ENCODE peak calls at places on chromosomes 7 and 10, in four cellular contexts. One of them, this sample, is unnamed.

GRCh38 chr7:20111821-20112542 is 105.2 kb downstream of the MACC1 start:
- DNase-seq in heart right ventricle: no peak
- DNase-seq in nephron progenitor cell: no peak
- DNase-seq in astrocyte of the spinal cord: no peak
- DNase-seq in this sample: no peak

GRCh38 chr10:24744966-24745365 is 21.3 kb upstream of the ARHGAP21 start:
- DNase-seq in heart right ventricle: no peak
- DNase-seq in nephron progenitor cell: no peak
- DNase-seq in astrocyte of the spinal cord: no peak
- DNase-seq in this sample: no peak

GRCh38 chr7:44884553-44885393 is 557 bp downstream of the PURB start:
- DNase-seq in heart right ventricle: peak
- DNase-seq in nephron progenitor cell: peak
- DNase-seq in astrocyte of the spinal cord: peak
- DNase-seq in this sample: peak

GRCh38 chr7:141550694-141551079 is 523 bp upstream of the AGK start:
- DNase-seq in heart right ventricle: peak
- DNase-seq in nephron progenitor cell: peak
- DNase-seq in astrocyte of the spinal cord: no peak
- DNase-seq in this sample: no peak

GRCh38 chr7:101700424-101700823 is 71.3 kb upstream of the MYL10 start:
- DNase-seq in heart right ventricle: no peak
- DNase-seq in nephron progenitor cell: no peak
- DNase-seq in astrocyte of the spinal cord: no peak
- DNase-seq in this sample: no peak

GRCh38 chr10:58951750-58952149 is 224.7 kb upstream of the PHYHIPL start:
- DNase-seq in heart right ventricle: no peak
- DNase-seq in nephron progenitor cell: no peak
- DNase-seq in astrocyte of the spinal cord: no peak
- DNase-seq in this sample: no peak

GRCh38 chr10:48607356-48608278 is 2.7 kb upstream of the ARHGAP22 start:
- DNase-seq in heart right ventricle: peak
- DNase-seq in nephron progenitor cell: no peak
- DNase-seq in astrocyte of the spinal cord: no peak
- DNase-seq in this sample: no peak

GRCh38 chr7:93228302-93228701 is 2.0 kb upstream of the HEPACAM2 start:
- DNase-seq in heart right ventricle: peak
- DNase-seq in nephron progenitor cell: peak
- DNase-seq in astrocyte of the spinal cord: peak
- DNase-seq in this sample: no peak

GRCh38 chr10:5905854-5906507 is 15.9 kb downstream of the FBH1 start:
- DNase-seq in heart right ventricle: peak
- DNase-seq in nephron progenitor cell: no peak
- DNase-seq in astrocyte of the spinal cord: no peak
- DNase-seq in this sample: peak

GRCh38 chr7:28957064-28957821 is 887 bp downstream of the TRIL start:
- DNase-seq in heart right ventricle: no peak
- DNase-seq in nephron progenitor cell: peak
- DNase-seq in astrocyte of the spinal cord: peak
- DNase-seq in this sample: no peak

GRCh38 chr7:54967384-54967783 is 51.4 kb upstream of the EGFR start:
- DNase-seq in heart right ventricle: no peak
- DNase-seq in nephron progenitor cell: no peak
- DNase-seq in astrocyte of the spinal cord: no peak
- DNase-seq in this sample: no peak

GRCh38 chr7:54961391-54961790 is 57.4 kb upstream of the EGFR start:
- DNase-seq in heart right ventricle: no peak
- DNase-seq in nephron progenitor cell: no peak
- DNase-seq in astrocyte of the spinal cord: no peak
- DNase-seq in this sample: no peak

GRCh38 chr7:54960517-54960916 is 58.3 kb upstream of the EGFR start:
- DNase-seq in heart right ventricle: no peak
- DNase-seq in nephron progenitor cell: no peak
- DNase-seq in astrocyte of the spinal cord: peak
- DNase-seq in this sample: no peak

GRCh38 chr7:54964136-54964535 is 54.7 kb upstream of the EGFR start:
- DNase-seq in heart right ventricle: no peak
- DNase-seq in nephron progenitor cell: no peak
- DNase-seq in astrocyte of the spinal cord: no peak
- DNase-seq in this sample: no peak

GRCh38 chr7:54963155-54963554 is 55.7 kb upstream of the EGFR start:
- DNase-seq in heart right ventricle: no peak
- DNase-seq in nephron progenitor cell: no peak
- DNase-seq in astrocyte of the spinal cord: no peak
- DNase-seq in this sample: no peak
- TF ChIP-seq CTCF in heart right ventricle: no peak
- TF ChIP-seq CTCF in nephron progenitor cell: no peak
- TF ChIP-seq CTCF in astrocyte of the spinal cord: no peak
- TF ChIP-seq CTCF in this sample: no peak

GRCh38 chr7:513521-514166 is 6.0 kb downstream of the PDGFA start:
- DNase-seq in heart right ventricle: no peak
- DNase-seq in nephron progenitor cell: no peak
- DNase-seq in astrocyte of the spinal cord: peak
- DNase-seq in this sample: no peak
- TF ChIP-seq CTCF in heart right ventricle: no peak
- TF ChIP-seq CTCF in nephron progenitor cell: no peak
- TF ChIP-seq CTCF in astrocyte of the spinal cord: peak
- TF ChIP-seq CTCF in this sample: no peak

DNA sequence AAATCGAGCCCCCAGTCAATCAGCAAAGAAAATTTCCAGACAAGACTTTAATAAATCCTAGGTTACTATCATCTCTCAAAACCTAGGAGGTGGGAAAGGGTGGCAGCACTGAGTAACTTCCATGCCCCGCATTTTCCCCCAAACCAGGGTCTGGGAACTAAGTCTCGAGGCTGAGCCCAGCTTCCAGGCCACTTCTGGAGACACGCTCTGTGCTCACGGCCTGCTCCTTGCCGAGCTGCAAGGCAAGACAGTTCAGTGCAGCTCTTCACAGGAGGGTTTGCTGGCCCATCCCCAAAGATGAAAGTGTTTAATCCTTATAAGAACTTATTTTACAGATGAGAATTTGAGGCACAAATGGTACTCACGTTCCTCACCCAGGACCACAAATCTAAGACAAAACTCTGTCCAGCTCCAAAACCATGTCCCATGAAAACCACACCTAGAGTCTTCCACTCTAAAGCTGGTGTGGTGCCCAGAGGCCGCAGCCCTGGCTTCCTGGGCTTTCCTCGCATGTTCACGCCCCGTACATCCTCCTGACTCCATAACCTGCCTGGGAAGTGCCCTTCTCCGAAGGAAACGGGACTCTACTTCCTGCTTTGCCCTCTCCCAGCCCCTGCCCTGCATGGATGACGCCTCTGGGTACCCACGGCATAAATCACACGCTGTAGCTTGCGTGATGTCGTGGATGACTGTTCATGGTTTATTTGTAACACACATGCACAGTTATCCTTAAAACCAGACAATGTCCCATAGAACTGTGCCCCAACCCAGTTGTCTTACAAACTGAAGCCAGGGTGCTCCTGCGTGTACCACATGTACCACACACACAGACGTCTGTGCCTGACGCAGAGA is 201.2 kb downstream of the DIP2C start:
- DNase-seq in heart right ventricle: no peak
- DNase-seq in nephron progenitor cell: no peak
- DNase-seq in astrocyte of the spinal cord: no peak
- DNase-seq in this sample: peak
- TF ChIP-seq CTCF in heart right ventricle: no peak
- TF ChIP-seq CTCF in nephron progenitor cell: no peak
- TF ChIP-seq CTCF in astrocyte of the spinal cord: no peak
- TF ChIP-seq CTCF in this sample: no peak

GRCh38 chr10:80528185-80528700 is 9.5 kb upstream of the SH2D4B start:
- DNase-seq in heart right ventricle: no peak
- DNase-seq in nephron progenitor cell: no peak
- DNase-seq in astrocyte of the spinal cord: no peak
- DNase-seq in this sample: no peak

GRCh38 chr10:80529604-80530003 is 8.1 kb upstream of the SH2D4B start:
- DNase-seq in heart right ventricle: peak
- DNase-seq in nephron progenitor cell: no peak
- DNase-seq in astrocyte of the spinal cord: no peak
- DNase-seq in this sample: no peak

GRCh38 chr10:80530816-80531215 is 6.9 kb upstream of the SH2D4B start:
- DNase-seq in heart right ventricle: no peak
- DNase-seq in nephron progenitor cell: no peak
- DNase-seq in astrocyte of the spinal cord: no peak
- DNase-seq in this sample: no peak

GRCh38 chr10:80528901-80529300 is 8.8 kb upstream of the SH2D4B start:
- DNase-seq in heart right ventricle: no peak
- DNase-seq in nephron progenitor cell: no peak
- DNase-seq in astrocyte of the spinal cord: no peak
- DNase-seq in this sample: no peak

DNA sequence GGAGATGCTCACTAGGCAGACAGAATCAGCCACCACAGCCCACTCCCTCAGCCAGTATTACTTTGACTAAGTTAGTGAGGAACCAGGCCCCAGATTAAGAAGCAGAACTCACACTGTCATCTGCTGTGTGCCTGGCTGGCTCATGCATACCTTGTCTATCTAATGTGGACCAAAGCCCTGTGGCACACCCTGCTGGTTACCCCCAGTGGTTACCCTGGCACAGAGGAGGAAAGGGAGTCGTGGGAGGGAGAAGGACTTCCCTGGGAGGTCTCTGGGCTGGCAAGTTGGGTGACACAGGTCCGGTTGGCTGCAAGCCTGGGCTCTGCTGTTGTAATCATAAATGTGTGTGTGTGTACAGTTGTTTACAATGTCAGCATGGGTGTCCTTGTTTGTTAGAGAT is 7.5 kb upstream of the SH2D4B start:
- DNase-seq in heart right ventricle: peak
- DNase-seq in nephron progenitor cell: no peak
- DNase-seq in astrocyte of the spinal cord: no peak
- DNase-seq in this sample: no peak
- TF ChIP-seq CTCF in heart right ventricle: peak
- TF ChIP-seq CTCF in nephron progenitor cell: no peak
- TF ChIP-seq CTCF in astrocyte of the spinal cord: peak
- TF ChIP-seq CTCF in this sample: no peak

GRCh38 chr10:100009793-100010676 is at the start of gene DNMBP:
- DNase-seq in heart right ventricle: peak
- DNase-seq in nephron progenitor cell: peak
- DNase-seq in astrocyte of the spinal cord: peak
- DNase-seq in this sample: peak
- TF ChIP-seq CTCF in heart right ventricle: peak
- TF ChIP-seq CTCF in nephron progenitor cell: peak
- TF ChIP-seq CTCF in astrocyte of the spinal cord: peak
- TF ChIP-seq CTCF in this sample: no peak

GRCh38 chr10:90658791-90659190 is 199.0 kb downstream of the HTR7 start:
- DNase-seq in heart right ventricle: no peak
- DNase-seq in nephron progenitor cell: no peak
- DNase-seq in astrocyte of the spinal cord: no peak
- DNase-seq in this sample: no peak
- TF ChIP-seq CTCF in heart right ventricle: no peak
- TF ChIP-seq CTCF in nephron progenitor cell: no peak
- TF ChIP-seq CTCF in astrocyte of the spinal cord: no peak
- TF ChIP-seq CTCF in this sample: no peak

GRCh38 chr7:33886100-33886623 is 19.2 kb upstream of the BMPER start:
- DNase-seq in heart right ventricle: no peak
- DNase-seq in nephron progenitor cell: peak
- DNase-seq in astrocyte of the spinal cord: no peak
- DNase-seq in this sample: no peak
- TF ChIP-seq CTCF in heart right ventricle: no peak
- TF ChIP-seq CTCF in nephron progenitor cell: peak
- TF ChIP-seq CTCF in astrocyte of the spinal cord: no peak
- TF ChIP-seq CTCF in this sample: no peak

DNA sequence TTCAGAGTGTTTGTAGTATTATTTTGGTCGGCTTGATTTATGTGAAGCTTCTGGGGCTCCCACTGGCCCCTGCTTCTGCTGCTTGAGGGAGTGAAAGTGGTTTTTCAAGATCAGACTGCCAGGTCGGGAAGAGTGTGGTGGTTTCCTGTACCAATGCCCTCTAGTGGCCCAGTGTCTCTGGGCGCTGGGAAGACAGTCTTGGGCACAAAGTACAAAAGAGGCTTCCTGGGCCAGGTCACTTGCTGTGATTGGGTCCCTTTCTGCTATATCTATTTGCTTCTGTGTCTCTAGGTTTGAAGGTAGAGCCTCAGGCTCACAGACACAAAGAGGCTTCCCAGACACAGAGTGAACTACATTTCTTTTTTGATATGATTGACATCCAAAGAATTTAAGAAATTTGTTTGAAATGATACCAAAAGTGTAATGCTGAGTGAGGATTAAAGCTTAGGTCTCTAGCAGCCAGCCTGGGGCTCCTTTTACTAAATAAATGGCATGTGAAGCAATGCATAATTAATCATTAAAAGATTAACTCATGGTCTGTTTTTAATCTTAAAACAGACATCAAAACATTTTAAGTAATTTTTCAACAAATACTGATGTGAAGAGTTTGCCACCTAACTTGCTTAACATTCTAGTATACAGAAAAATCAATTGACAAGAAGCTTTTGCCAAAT is 36.3 kb downstream of the ABCB1 start:
- DNase-seq in heart right ventricle: no peak
- DNase-seq in nephron progenitor cell: peak
- DNase-seq in astrocyte of the spinal cord: no peak
- DNase-seq in this sample: no peak
- TF ChIP-seq CTCF in heart right ventricle: peak
- TF ChIP-seq CTCF in nephron progenitor cell: no peak
- TF ChIP-seq CTCF in astrocyte of the spinal cord: peak
- TF ChIP-seq CTCF in this sample: no peak

GRCh38 chr10:81177651-81178244 is 640.0 kb downstream of the SH2D4B start:
- DNase-seq in heart right ventricle: no peak
- DNase-seq in nephron progenitor cell: no peak
- DNase-seq in astrocyte of the spinal cord: no peak
- DNase-seq in this sample: no peak

GRCh38 chr10:81182296-81182695 is 644.6 kb downstream of the SH2D4B start:
- DNase-seq in heart right ventricle: no peak
- DNase-seq in nephron progenitor cell: no peak
- DNase-seq in astrocyte of the spinal cord: no peak
- DNase-seq in this sample: no peak

GRCh38 chr10:81179324-81179723 is 641.6 kb downstream of the SH2D4B start:
- DNase-seq in heart right ventricle: no peak
- DNase-seq in nephron progenitor cell: no peak
- DNase-seq in astrocyte of the spinal cord: no peak
- DNase-seq in this sample: no peak

GRCh38 chr10:81179805-81180452 is 642.2 kb downstream of the SH2D4B start:
- DNase-seq in heart right ventricle: no peak
- DNase-seq in nephron progenitor cell: no peak
- DNase-seq in astrocyte of the spinal cord: peak
- DNase-seq in this sample: no peak
- TF ChIP-seq CTCF in heart right ventricle: no peak
- TF ChIP-seq CTCF in nephron progenitor cell: peak
- TF ChIP-seq CTCF in astrocyte of the spinal cord: peak
- TF ChIP-seq CTCF in this sample: no peak

DNA sequence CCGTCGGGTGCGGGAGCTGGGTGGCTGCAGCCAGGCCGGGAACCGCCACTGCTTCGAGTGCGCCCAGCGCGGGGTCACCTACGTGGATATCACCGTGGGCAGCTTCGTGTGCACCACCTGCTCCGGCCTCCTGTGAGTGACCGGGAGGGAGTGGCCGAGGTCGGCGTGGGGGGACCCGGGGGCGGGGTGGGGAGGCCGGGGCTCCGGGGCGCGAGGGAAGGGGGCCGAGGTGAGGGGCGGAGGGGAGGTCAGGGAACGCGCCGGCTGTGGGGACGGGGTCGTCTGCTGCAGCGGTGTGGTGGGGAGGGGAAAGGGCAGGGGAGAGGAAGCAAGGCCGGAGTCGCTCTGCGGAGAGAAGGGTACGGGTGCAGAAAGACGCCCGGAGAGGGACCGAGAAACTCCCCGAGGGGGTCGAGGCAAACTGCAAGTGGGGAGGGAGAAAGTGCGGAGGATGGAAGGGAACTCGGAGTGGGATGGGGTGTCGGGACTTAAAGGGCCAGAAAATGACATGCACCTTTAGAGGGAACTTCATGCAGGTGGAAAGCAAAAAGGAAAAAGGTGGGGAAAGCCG is 518 bp downstream of the AGFG2 start:
- DNase-seq in heart right ventricle: no peak
- DNase-seq in nephron progenitor cell: no peak
- DNase-seq in astrocyte of the spinal cord: no peak
- DNase-seq in this sample: no peak
- TF ChIP-seq CTCF in heart right ventricle: no peak
- TF ChIP-seq CTCF in nephron progenitor cell: no peak
- TF ChIP-seq CTCF in astrocyte of the spinal cord: no peak
- TF ChIP-seq CTCF in this sample: no peak

This sample was measured in lower leg skin.